ENCODE peak calls at places on chromosome 2, in eight cellular contexts. One of them, this sample, is unnamed.

GRCh38 chr2:216714412-216714775 is 19.0 kb upstream of the IGFBP5 start:
- DNase-seq in sigmoid colon: no peak
- DNase-seq in effector memory CD8-positive, alpha-beta T cell: no peak
- DNase-seq in caudate nucleus: no peak
- DNase-seq in NCI-H774: no peak
- DNase-seq in adrenal gland: no peak
- DNase-seq in transverse colon: no peak
- DNase-seq in activated gamma-delta T cell: no peak
- DNase-seq in this sample: no peak

GRCh38 chr2:188853307-188853706 is 120.9 kb upstream of the COL3A1 start:
- DNase-seq in sigmoid colon: no peak
- DNase-seq in activated gamma-delta T cell: no peak
- DNase-seq in NCI-H774: no peak
- DNase-seq in transverse colon: no peak
- DNase-seq in caudate nucleus: no peak
- DNase-seq in adrenal gland: no peak
- DNase-seq in effector memory CD8-positive, alpha-beta T cell: no peak
- DNase-seq in this sample: no peak

GRCh38 chr2:141306368-141306767 is 824.4 kb downstream of the LRP1B start:
- DNase-seq in transverse colon: no peak
- DNase-seq in NCI-H774: no peak
- DNase-seq in effector memory CD8-positive, alpha-beta T cell: no peak
- DNase-seq in adrenal gland: no peak
- DNase-seq in caudate nucleus: no peak
- DNase-seq in activated gamma-delta T cell: no peak
- DNase-seq in sigmoid colon: no peak
- DNase-seq in this sample: no peak

GRCh38 chr2:104443137-104443536 is 410.8 kb upstream of the POU3F3 start:
- DNase-seq in transverse colon: no peak
- DNase-seq in sigmoid colon: no peak
- DNase-seq in adrenal gland: no peak
- DNase-seq in effector memory CD8-positive, alpha-beta T cell: no peak
- DNase-seq in caudate nucleus: no peak
- DNase-seq in activated gamma-delta T cell: no peak
- DNase-seq in NCI-H774: no peak
- DNase-seq in this sample: no peak

GRCh38 chr2:105546623-105546964 is 147.7 kb upstream of the FHL2 start:
- DNase-seq in transverse colon: no peak
- DNase-seq in NCI-H774: no peak
- DNase-seq in caudate nucleus: no peak
- DNase-seq in activated gamma-delta T cell: no peak
- DNase-seq in effector memory CD8-positive, alpha-beta T cell: no peak
- DNase-seq in adrenal gland: no peak
- DNase-seq in sigmoid colon: no peak
- DNase-seq in this sample: no peak

GRCh38 chr2:240291337-240291751 is 144.1 kb upstream of the GPC1 start:
- DNase-seq in activated gamma-delta T cell: no peak
- DNase-seq in transverse colon: no peak
- DNase-seq in NCI-H774: no peak
- DNase-seq in effector memory CD8-positive, alpha-beta T cell: no peak
- DNase-seq in sigmoid colon: no peak
- DNase-seq in adrenal gland: no peak
- DNase-seq in caudate nucleus: no peak
- DNase-seq in this sample: no peak

GRCh38 chr2:62410926-62411456 is 95.0 kb downstream of the TMEM17 start:
- DNase-seq in adrenal gland: peak; percentile 28
- DNase-seq in transverse colon: no peak
- DNase-seq in activated gamma-delta T cell: no peak
- DNase-seq in caudate nucleus: no peak
- DNase-seq in NCI-H774: no peak
- DNase-seq in sigmoid colon: no peak
- DNase-seq in effector memory CD8-positive, alpha-beta T cell: no peak
- DNase-seq in this sample: no peak

GRCh38 chr2:102737435-102737834 is 24.4 kb upstream of the TMEM182 start:
- DNase-seq in activated gamma-delta T cell: no peak
- DNase-seq in NCI-H774: no peak
- DNase-seq in adrenal gland: no peak
- DNase-seq in caudate nucleus: no peak
- DNase-seq in sigmoid colon: no peak
- DNase-seq in transverse colon: no peak
- DNase-seq in effector memory CD8-positive, alpha-beta T cell: no peak
- DNase-seq in this sample: no peak

GRCh38 chr2:43399515-43400245 is 173.3 kb upstream of the ZFP36L2 start:
- DNase-seq in transverse colon: no peak
- DNase-seq in effector memory CD8-positive, alpha-beta T cell: no peak
- DNase-seq in adrenal gland: no peak
- DNase-seq in sigmoid colon: peak; percentile 71
- DNase-seq in caudate nucleus: no peak
- DNase-seq in NCI-H774: peak; percentile 16
- DNase-seq in activated gamma-delta T cell: no peak
- DNase-seq in this sample: no peak

GRCh38 chr2:51158236-51158635 is 126.3 kb upstream of the NRXN1 start:
- DNase-seq in NCI-H774: peak; percentile 11
- DNase-seq in transverse colon: no peak
- DNase-seq in caudate nucleus: no peak
- DNase-seq in adrenal gland: no peak
- DNase-seq in effector memory CD8-positive, alpha-beta T cell: no peak
- DNase-seq in sigmoid colon: no peak
- DNase-seq in activated gamma-delta T cell: no peak
- DNase-seq in this sample: no peak

GRCh38 chr2:182915369-182916326 is 49.2 kb upstream of the FRZB start:
- DNase-seq in NCI-H774: no peak
- DNase-seq in activated gamma-delta T cell: no peak
- DNase-seq in adrenal gland: peak; percentile 29
- DNase-seq in transverse colon: no peak
- DNase-seq in effector memory CD8-positive, alpha-beta T cell: no peak
- DNase-seq in sigmoid colon: no peak
- DNase-seq in caudate nucleus: no peak
- DNase-seq in this sample: no peak

GRCh38 chr2:133765693-133766092 is 197.4 kb upstream of the NCKAP5 start:
- DNase-seq in effector memory CD8-positive, alpha-beta T cell: no peak
- DNase-seq in NCI-H774: no peak
- DNase-seq in transverse colon: no peak
- DNase-seq in sigmoid colon: no peak
- DNase-seq in adrenal gland: no peak
- DNase-seq in activated gamma-delta T cell: no peak
- DNase-seq in caudate nucleus: no peak
- DNase-seq in this sample: no peak

GRCh38 chr2:199765646-199766045 is 85.3 kb downstream of the FTCDNL1 start:
- DNase-seq in transverse colon: no peak
- DNase-seq in effector memory CD8-positive, alpha-beta T cell: no peak
- DNase-seq in caudate nucleus: no peak
- DNase-seq in NCI-H774: no peak
- DNase-seq in sigmoid colon: no peak
- DNase-seq in activated gamma-delta T cell: no peak
- DNase-seq in adrenal gland: no peak
- DNase-seq in this sample: no peak

GRCh38 chr2:3476386-3477033 is 42.8 kb downstream of the ADI1 start:
- DNase-seq in NCI-H774: no peak
- DNase-seq in effector memory CD8-positive, alpha-beta T cell: no peak
- DNase-seq in adrenal gland: no peak
- DNase-seq in transverse colon: no peak
- DNase-seq in sigmoid colon: no peak
- DNase-seq in caudate nucleus: peak; percentile 61
- DNase-seq in activated gamma-delta T cell: no peak
- DNase-seq in this sample: no peak

GRCh38 chr2:120740375-120740764 is 4.7 kb downstream of the GLI2 start:
- DNase-seq in activated gamma-delta T cell: no peak
- DNase-seq in transverse colon: no peak
- DNase-seq in effector memory CD8-positive, alpha-beta T cell: no peak
- DNase-seq in adrenal gland: no peak
- DNase-seq in sigmoid colon: no peak
- DNase-seq in caudate nucleus: no peak
- DNase-seq in NCI-H774: no peak
- DNase-seq in this sample: no peak

GRCh38 chr2:150520887-150521664 is 33.6 kb upstream of the RND3 start:
- DNase-seq in effector memory CD8-positive, alpha-beta T cell: no peak
- DNase-seq in adrenal gland: no peak
- DNase-seq in caudate nucleus: no peak
- DNase-seq in activated gamma-delta T cell: no peak
- DNase-seq in sigmoid colon: no peak
- DNase-seq in NCI-H774: no peak
- DNase-seq in transverse colon: no peak
- DNase-seq in this sample: no peak

GRCh38 chr2:45851576-45852304 is 200.3 kb downstream of the PRKCE start:
- DNase-seq in activated gamma-delta T cell: no peak
- DNase-seq in caudate nucleus: no peak
- DNase-seq in adrenal gland: no peak
- DNase-seq in effector memory CD8-positive, alpha-beta T cell: no peak
- DNase-seq in NCI-H774: peak; percentile 38
- DNase-seq in transverse colon: no peak
- DNase-seq in sigmoid colon: no peak
- DNase-seq in this sample: peak; percentile 14

GRCh38 chr2:74516070-74516633 is 1.9 kb downstream of the TLX2 start:
- DNase-seq in adrenal gland: peak; percentile 64
- DNase-seq in sigmoid colon: peak; percentile 75
- DNase-seq in transverse colon: peak; percentile 60
- DNase-seq in effector memory CD8-positive, alpha-beta T cell: peak; percentile 45
- DNase-seq in NCI-H774: no peak
- DNase-seq in activated gamma-delta T cell: peak; percentile 39
- DNase-seq in caudate nucleus: peak; percentile 28
- DNase-seq in this sample: peak; percentile 92

GRCh38 chr2:111898703-111899514 is 502 bp downstream of the MERTK start:
- DNase-seq in caudate nucleus: no peak
- DNase-seq in effector memory CD8-positive, alpha-beta T cell: peak; percentile 10
- DNase-seq in sigmoid colon: peak; percentile 74
- DNase-seq in activated gamma-delta T cell: peak; percentile 14
- DNase-seq in NCI-H774: no peak
- DNase-seq in transverse colon: no peak
- DNase-seq in adrenal gland: no peak
- DNase-seq in this sample: peak; percentile 41

GRCh38 chr2:224083631-224084030 is 44.5 kb upstream of the SERPINE2 start:
- DNase-seq in adrenal gland: no peak
- DNase-seq in effector memory CD8-positive, alpha-beta T cell: no peak
- DNase-seq in transverse colon: peak; percentile 38
- DNase-seq in caudate nucleus: no peak
- DNase-seq in activated gamma-delta T cell: no peak
- DNase-seq in NCI-H774: no peak
- DNase-seq in sigmoid colon: no peak
- DNase-seq in this sample: no peak

GRCh38 chr2:6994569-6994968 is 77.4 kb downstream of the RNF144A start:
- DNase-seq in caudate nucleus: no peak
- DNase-seq in activated gamma-delta T cell: no peak
- DNase-seq in transverse colon: no peak
- DNase-seq in sigmoid colon: no peak
- DNase-seq in NCI-H774: no peak
- DNase-seq in effector memory CD8-positive, alpha-beta T cell: no peak
- DNase-seq in adrenal gland: no peak
- DNase-seq in this sample: no peak

GRCh38 chr2:222641336-222641735 is 14.6 kb downstream of the FARSB start:
- DNase-seq in sigmoid colon: no peak
- DNase-seq in transverse colon: no peak
- DNase-seq in adrenal gland: no peak
- DNase-seq in activated gamma-delta T cell: no peak
- DNase-seq in caudate nucleus: no peak
- DNase-seq in NCI-H774: no peak
- DNase-seq in effector memory CD8-positive, alpha-beta T cell: no peak
- DNase-seq in this sample: no peak

GRCh38 chr2:10058251-10059015 is 15.1 kb downstream of the KLF11 start:
- DNase-seq in sigmoid colon: no peak
- DNase-seq in caudate nucleus: no peak
- DNase-seq in NCI-H774: no peak
- DNase-seq in effector memory CD8-positive, alpha-beta T cell: no peak
- DNase-seq in activated gamma-delta T cell: no peak
- DNase-seq in transverse colon: no peak
- DNase-seq in adrenal gland: no peak
- DNase-seq in this sample: no peak

GRCh38 chr2:21267232-21267835 is 143.6 kb downstream of the TDRD15 start:
- DNase-seq in activated gamma-delta T cell: no peak
- DNase-seq in NCI-H774: no peak
- DNase-seq in caudate nucleus: no peak
- DNase-seq in sigmoid colon: no peak
- DNase-seq in effector memory CD8-positive, alpha-beta T cell: no peak
- DNase-seq in transverse colon: no peak
- DNase-seq in adrenal gland: no peak
- DNase-seq in this sample: no peak

GRCh38 chr2:142980246-142981068 is 103.0 kb downstream of the KYNU start:
- DNase-seq in transverse colon: no peak
- DNase-seq in caudate nucleus: no peak
- DNase-seq in effector memory CD8-positive, alpha-beta T cell: no peak
- DNase-seq in activated gamma-delta T cell: no peak
- DNase-seq in NCI-H774: peak; percentile 8
- DNase-seq in sigmoid colon: no peak
- DNase-seq in adrenal gland: no peak
- DNase-seq in this sample: no peak

GRCh38 chr2:82007051-82007664 is 1702.6 kb upstream of the LRRTM1 start:
- DNase-seq in adrenal gland: no peak
- DNase-seq in transverse colon: no peak
- DNase-seq in NCI-H774: no peak
- DNase-seq in caudate nucleus: no peak
- DNase-seq in activated gamma-delta T cell: no peak
- DNase-seq in sigmoid colon: no peak
- DNase-seq in effector memory CD8-positive, alpha-beta T cell: no peak
- DNase-seq in this sample: no peak

GRCh38 chr2:232363784-232364615 is 14.6 kb upstream of the ALPP start:
- DNase-seq in adrenal gland: no peak
- DNase-seq in caudate nucleus: no peak
- DNase-seq in activated gamma-delta T cell: no peak
- DNase-seq in transverse colon: no peak
- DNase-seq in effector memory CD8-positive, alpha-beta T cell: no peak
- DNase-seq in NCI-H774: no peak
- DNase-seq in sigmoid colon: peak; percentile 46
- DNase-seq in this sample: peak; percentile 50

This sample was measured in upper lobe of left lung.